ENCODE peak calls at places on chromosomes 1 and 21, in seven cellular contexts. D is H9, I is IMR-90, Y is neuronal stem cell, T is H1, V is trophoblast cell, J is mesendoderm. N is an unnamed sample.

GRCh38 chr1:171800342-171800741 is 18.9 kb downstream of the METTL13 start:
- DNase-seq in V (no peak), D (no peak), T (no peak), Y (no peak), I (no peak), J (peak), N (no peak)

GRCh38 chr1:59266927-59267293 is 30.0 kb upstream of the FGGY start:
- DNase-seq in D (no peak), T (no peak), J (no peak), I (no peak), Y (no peak), V (no peak), N (no peak)

GRCh38 chr21:15853126-15853525 is 123.3 kb downstream of the USP25 start:
- DNase-seq in Y (no peak), D (no peak), T (no peak), V (no peak), J (no peak), I (no peak), N (no peak)

GRCh38 chr1:22789356-22789994 is 78.8 kb downstream of the EPHB2 start:
- DNase-seq in V (peak), Y (no peak), T (no peak), D (no peak), I (peak), J (no peak), N (no peak)

GRCh38 chr1:53627031-53627430 is 111.9 kb downstream of the GLIS1 start:
- DNase-seq in J (no peak), D (peak), I (no peak), Y (no peak), T (no peak), V (no peak), N (no peak)

GRCh38 chr21:30436986-30437385 is 3.1 kb upstream of the KRTAP15-1 start:
- DNase-seq in Y (no peak), J (no peak), V (no peak), T (no peak), I (no peak), D (no peak), N (no peak)

GRCh38 chr1:6037338-6037762 is 8.3 kb upstream of the KCNAB2 start:
- DNase-seq in V (no peak), T (no peak), I (peak), Y (no peak), D (no peak), J (peak), N (peak)

GRCh38 chr1:17119076-17119743 is at the start of gene PADI2:
- DNase-seq in D (peak), Y (peak), I (peak), J (peak), T (no peak), V (peak), N (peak)

GRCh38 chr1:148263906-148264255 is 111.8 kb upstream of the NBPF11 start:
- DNase-seq in Y (no peak), D (no peak), T (no peak), I (no peak), V (no peak), J (no peak), N (no peak)

GRCh38 chr1:39980555-39981313 is 25.8 kb downstream of the MFSD2A start:
- DNase-seq in I (no peak), V (peak), D (no peak), Y (no peak), T (no peak), J (peak), N (no peak)

GRCh38 chr1:235244969-235245592 is 82.9 kb downstream of the ARID4B start:
- DNase-seq in Y (no peak), J (no peak), D (no peak), T (no peak), I (peak), V (no peak), N (no peak)

GRCh38 chr1:97192872-97193572 is 471.4 kb downstream of the PTBP2 start:
- DNase-seq in D (no peak), J (peak), I (peak), Y (no peak), V (peak), T (no peak), N (peak)

GRCh38 chr1:157963713-157964112 is 29.7 kb upstream of the KIRREL1 start:
- DNase-seq in Y (peak), J (peak), V (peak), I (peak), D (peak), T (peak), N (peak)

GRCh38 chr1:245079021-245079609 is 75.7 kb upstream of the KIF26B start:
- DNase-seq in V (no peak), D (no peak), T (no peak), I (peak), Y (no peak), J (no peak), N (peak)

GRCh38 chr1:231729541-231729940 is 103.0 kb downstream of the DISC1 start:
- DNase-seq in I (no peak), D (no peak), Y (no peak), V (no peak), T (no peak), J (no peak), N (no peak)

GRCh38 chr1:232845521-232845920 is 40.3 kb downstream of the MAP10 start:
- DNase-seq in D (no peak), V (no peak), J (no peak), Y (peak), T (no peak), I (no peak), N (no peak)

GRCh38 chr1:169348356-169349036 is 19.1 kb downstream of the NME7 start:
- DNase-seq in J (peak), I (peak), Y (peak), V (peak), D (no peak), T (no peak), N (peak)

GRCh38 chr1:207911983-207912760 is 1.2 kb upstream of the CD34 start:
- DNase-seq in V (no peak), Y (no peak), I (no peak), J (no peak), T (no peak), D (no peak), N (no peak)

GRCh38 chr1:10788592-10789006 is 7.8 kb downstream of the CASZ1 start:
- DNase-seq in J (peak), I (no peak), D (peak), T (no peak), V (no peak), Y (no peak), N (peak)

GRCh38 chr1:203464226-203464625 is 11.4 kb upstream of the PRELP start:
- DNase-seq in T (no peak), V (no peak), Y (no peak), I (no peak), D (no peak), J (peak), N (no peak)

GRCh38 chr1:236568285-236568894 is 35.9 kb downstream of the HEATR1 start:
- DNase-seq in T (no peak), Y (no peak), J (peak), D (no peak), I (peak), V (no peak), N (peak)

GRCh38 chr1:192235127-192235526 is 76.9 kb downstream of the RGS18 start:
- DNase-seq in T (no peak), J (no peak), V (no peak), Y (no peak), I (peak), D (no peak), N (no peak)

GRCh38 chr1:58190614-58191013 is 355.9 kb downstream of the OMA1 start:
- DNase-seq in V (no peak), Y (no peak), J (no peak), D (no peak), I (no peak), T (no peak), N (no peak)

GRCh38 chr1:3194760-3195479 is 125.9 kb downstream of the PRDM16 start:
- DNase-seq in D (no peak), V (peak), I (no peak), T (no peak), Y (no peak), J (no peak), N (no peak)

GRCh38 chr1:240234477-240235225 is 143.0 kb downstream of the FMN2 start:
- DNase-seq in J (no peak), V (no peak), I (peak), T (no peak), D (no peak), Y (no peak), N (peak)

GRCh38 chr21:42546433-42546832 is 32.8 kb downstream of the SLC37A1 start:
- DNase-seq in Y (no peak), T (no peak), J (no peak), V (no peak), I (no peak), D (no peak), N (no peak)

GRCh38 chr1:198346178-198346577 is 189.4 kb downstream of the NEK7 start:
- DNase-seq in J (no peak), D (no peak), V (no peak), Y (no peak), I (no peak), T (no peak), N (no peak)

GRCh38 chr1:19157653-19158052 is 52.4 kb downstream of the UBR4 start:
- DNase-seq in I (no peak), T (no peak), J (no peak), Y (no peak), V (no peak), D (no peak), N (no peak)

GRCh38 chr1:11893907-11894251 is 32.3 kb downstream of the KIAA2013 start:
- DNase-seq in D (peak), Y (peak), T (no peak), I (peak), J (peak), V (peak), N (peak)

GRCh38 chr1:107895403-107896181 is 69.4 kb downstream of the VAV3 start:
- DNase-seq in I (no peak), T (no peak), V (no peak), Y (no peak), D (no peak), J (no peak), N (no peak)

GRCh38 chr1:117629625-117630422 is 24.0 kb downstream of the TENT5C start:
- DNase-seq in V (no peak), I (no peak), J (no peak), T (no peak), Y (no peak), D (no peak), N (no peak)

GRCh38 chr1:78678324-78678723 is 28.7 kb downstream of the IFI44 start:
- DNase-seq in T (no peak), Y (no peak), D (no peak), I (no peak), J (no peak), V (no peak), N (no peak)

GRCh38 chr1:167373398-167373797 is 144.9 kb downstream of the CD247 start:
- DNase-seq in J (peak), D (no peak), I (peak), V (no peak), Y (no peak), T (no peak), N (no peak)

GRCh38 chr1:181105134-181106021 is 16.9 kb downstream of the IER5 start:
- DNase-seq in T (no peak), J (peak), D (peak), Y (peak), I (peak), V (peak), N (peak)

GRCh38 chr1:20421441-20421840 is 64.6 kb downstream of the CAMK2N1 start:
- DNase-seq in V (no peak), I (no peak), D (no peak), Y (no peak), T (no peak), J (no peak), N (no peak)

GRCh38 chr1:29145739-29146437 is 22.2 kb upstream of the TMEM200B start:
- DNase-seq in V (peak), T (no peak), J (no peak), Y (no peak), I (peak), D (no peak), N (no peak)

GRCh38 chr1:208201241-208201640 is 42.9 kb downstream of the PLXNA2 start:
- DNase-seq in I (peak), T (no peak), V (peak), D (no peak), J (no peak), Y (no peak), N (peak)

DNA sequence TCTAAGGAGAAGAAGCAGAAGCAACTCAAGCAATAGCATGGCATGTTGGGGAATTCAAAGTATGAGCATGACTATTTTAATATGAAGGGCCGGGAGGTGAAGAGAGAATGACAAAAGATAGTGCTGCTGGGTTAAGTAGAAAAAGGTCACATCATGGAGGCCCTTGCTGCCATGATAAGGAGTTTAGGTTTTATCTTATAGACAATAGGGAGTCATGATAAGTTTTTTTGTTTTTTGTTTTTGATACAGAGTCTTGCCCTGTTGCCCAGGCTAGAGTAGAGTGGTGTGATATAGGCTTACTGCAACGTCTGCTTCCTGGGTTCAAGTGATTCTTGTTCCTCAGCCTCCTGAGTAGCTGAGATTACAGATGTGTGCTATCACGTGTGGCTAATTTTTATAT is 3.1 kb downstream of the BNIPL start:
- DNase-seq in V (no peak), I (no peak), T (no peak), J (no peak), D (no peak), Y (no peak), N (no peak)
- H3K4ac ChIP-seq in V (no peak), I (no peak), T (no peak), J (no peak), D (no peak), Y (no peak), N (no peak)

DNA sequence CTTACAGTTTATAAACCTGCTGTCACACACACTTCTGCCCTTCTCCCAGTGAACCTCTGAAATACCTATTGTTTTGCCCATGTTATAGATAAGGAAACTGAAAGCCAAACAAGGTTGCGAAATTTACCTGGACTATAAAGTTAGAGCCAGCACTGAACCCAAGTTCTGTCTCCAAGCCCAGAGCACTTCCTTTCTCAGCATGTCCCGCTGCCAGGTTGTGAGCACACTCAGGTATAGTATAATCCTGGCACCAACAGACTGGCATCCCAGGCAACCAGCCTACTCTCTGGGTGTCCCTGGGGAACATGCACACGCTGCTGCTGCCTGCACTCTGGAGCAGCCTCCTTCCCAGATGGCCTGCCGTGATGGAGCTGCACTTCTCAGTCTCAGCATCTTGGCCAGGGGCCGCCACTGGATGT is 45.1 kb downstream of the PGBD5 start:
- DNase-seq in T (no peak), V (no peak), Y (no peak), D (no peak), J (no peak), I (no peak), N (no peak)
- H3K4ac ChIP-seq in T (no peak), V (no peak), Y (no peak), D (no peak), J (no peak), I (no peak), N (no peak)

GRCh38 chr21:29074007-29074376 is 544 bp upstream of the CCT8 start:
- DNase-seq in T (no peak), I (no peak), Y (no peak), D (no peak), V (no peak), J (no peak), N (no peak)
- H3K4ac ChIP-seq in T (no peak), I (peak), Y (no peak), D (no peak), V (peak), J (no peak), N (no peak)

DNA sequence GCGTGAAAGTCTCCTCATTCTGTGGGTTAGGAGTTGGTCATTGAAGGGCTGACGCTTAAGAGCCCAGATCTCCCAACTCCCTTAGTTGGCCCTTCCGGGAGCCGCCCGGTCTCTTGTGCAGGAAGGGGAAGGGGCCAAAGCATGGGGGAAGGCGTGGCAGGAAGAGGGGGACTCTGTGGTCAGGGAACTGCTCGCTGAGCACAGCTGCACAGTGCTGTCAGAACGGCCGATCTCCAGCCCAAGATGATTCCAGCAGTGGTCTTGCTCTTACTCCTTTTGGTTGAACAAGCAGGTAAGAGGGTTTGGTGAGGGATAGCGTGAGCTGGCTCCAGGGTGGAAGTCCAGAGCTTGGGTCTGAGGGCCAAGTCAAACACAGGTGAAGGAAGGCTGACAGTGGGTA is at the start of gene FCER1G:
- DNase-seq in J (no peak), T (no peak), V (no peak), D (no peak), Y (no peak), I (no peak), N (no peak)
- H3K4ac ChIP-seq in J (no peak), T (no peak), V (no peak), D (no peak), Y (no peak), I (no peak), N (no peak)

DNA sequence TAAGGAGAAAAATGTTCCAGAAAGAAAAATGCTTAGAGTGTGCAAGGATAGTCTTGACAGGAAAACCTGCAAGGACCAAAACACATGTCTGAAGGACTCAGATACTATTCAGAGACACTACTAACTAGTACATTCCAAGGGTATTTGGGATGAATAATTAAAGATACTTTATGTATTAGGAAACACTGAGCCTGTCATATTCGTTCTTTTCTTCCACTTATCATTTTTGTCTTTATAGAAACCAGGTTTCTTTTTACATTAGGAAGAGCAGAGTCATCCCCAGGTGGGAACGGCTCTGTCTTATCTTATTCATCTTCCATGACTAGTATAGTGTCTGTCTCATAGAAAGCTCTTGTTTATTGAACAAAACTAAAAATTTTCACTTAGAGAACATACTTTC is 296.2 kb upstream of the ESRRG start:
- DNase-seq in V (no peak), I (no peak), Y (no peak), J (no peak), D (no peak), T (no peak), N (no peak)
- H3K4ac ChIP-seq in V (no peak), I (no peak), Y (no peak), J (no peak), D (no peak), T (no peak), N (no peak)

GRCh38 chr1:94887603-94888171 is 39.2 kb downstream of the CNN3 start:
- DNase-seq in D (peak), V (no peak), T (no peak), Y (no peak), J (no peak), I (no peak), N (no peak)

GRCh38 chr1:94886361-94886760 is 40.5 kb downstream of the CNN3 start:
- DNase-seq in I (no peak), T (no peak), J (no peak), D (peak), V (no peak), Y (no peak), N (no peak)

GRCh38 chr1:94884101-94884875 is 42.6 kb downstream of the CNN3 start:
- DNase-seq in J (peak), T (peak), Y (peak), D (peak), I (peak), V (peak), N (no peak)

GRCh38 chr1:94888201-94888600 is 38.7 kb downstream of the CNN3 start:
- DNase-seq in I (no peak), D (no peak), J (no peak), V (no peak), Y (no peak), T (no peak), N (no peak)

DNA sequence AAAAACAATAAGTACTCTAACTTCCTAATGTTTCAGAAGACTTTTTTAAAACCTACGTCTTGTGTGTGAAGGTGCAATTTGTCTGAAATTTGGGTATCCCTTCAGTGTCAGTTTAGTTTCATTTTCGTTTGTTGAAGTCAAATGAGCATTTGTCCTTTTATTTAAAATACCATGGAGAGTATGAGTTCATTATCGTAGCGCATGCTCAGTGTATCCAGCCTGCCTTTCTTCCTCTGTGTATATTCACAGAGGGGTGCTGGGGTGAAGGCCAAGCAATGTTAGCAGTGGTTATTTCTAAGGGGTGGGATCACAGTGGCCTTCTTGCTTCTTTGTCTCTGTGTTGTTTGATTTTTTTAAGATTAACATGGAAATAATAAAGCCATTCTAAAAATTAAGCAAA is 43.2 kb downstream of the CNN3 start:
- DNase-seq in I (peak), V (no peak), J (no peak), Y (no peak), D (no peak), T (no peak), N (peak)
- H3K4ac ChIP-seq in I (peak), V (no peak), J (no peak), Y (no peak), D (no peak), T (no peak), N (no peak)

DNA sequence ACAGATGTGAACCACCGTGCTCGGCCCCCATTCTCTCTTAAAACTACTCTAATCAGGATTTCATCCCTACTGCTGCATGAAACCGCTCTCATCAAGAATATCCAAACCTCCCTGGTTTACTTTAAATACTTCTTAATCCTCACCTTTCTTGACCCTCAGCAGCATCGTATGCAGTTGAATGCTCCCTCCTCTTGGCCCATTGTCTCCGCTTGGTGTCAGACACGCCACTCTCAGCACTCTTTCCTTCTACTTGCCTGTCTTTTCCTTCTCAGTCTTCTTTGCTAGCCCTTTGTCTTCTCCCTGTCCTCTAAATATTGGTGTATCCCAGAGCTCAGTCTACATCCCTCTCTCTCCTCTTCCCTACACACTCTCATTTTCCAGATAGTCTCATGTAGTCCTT is 314.9 kb downstream of the MRPL39 start:
- DNase-seq in D (no peak), J (no peak), V (no peak), Y (no peak), T (no peak), I (no peak), N (no peak)
- H3K4ac ChIP-seq in D (no peak), J (no peak), V (no peak), Y (no peak), T (no peak), I (no peak), N (no peak)

GRCh38 chr21:34673006-34673405 is 4.2 kb downstream of the CLIC6 start:
- DNase-seq in I (no peak), D (no peak), J (no peak), V (no peak), T (no peak), Y (no peak), N (no peak)
- H3K4ac ChIP-seq in I (no peak), D (no peak), J (no peak), V (no peak), T (no peak), Y (no peak), N (no peak)